ENCODE peak calls at places on chromosomes 16 and 17, in nine cellular contexts. Q is AG08395; T is activated T-cell treated with anti-CD3 and anti-CD28 coated beads for 1 hour; L is germinal center; F is non-pigmented ciliary epithelial cell; X is stimulated activated CD4-positive, alpha-beta T cell treated with anti-CD3 and anti-CD28 coated beads, Interleukin-15, amount 100 ng/mL, for 24 hours; A is CD8-positive, alpha-beta memory T cell; R is activated CD8-positive, alpha-beta memory T cell treated with anti-CD3 and anti-CD28 coated beads for 48 hours; V is activated CD4-positive, alpha-beta T cell treated with anti-CD3 and anti-CD28 coated beads for 1 hour. Z is an unnamed sample.

GRCh38 chr16:5438591-5438990 is 341.0 kb upstream of the EEF2KMT start:
- DNase-seq in R (no peak), V (no peak), F (no peak), T (no peak), L (no peak), A (no peak), Q (no peak), X (no peak), Z (no peak)

GRCh38 chr16:972316-973002 is 1.7 kb upstream of the LMF1 start:
- DNase-seq in L (no peak), R (no peak), Q (no peak), V (no peak), A (no peak), X (no peak), F (no peak), T (no peak), Z (no peak)

GRCh38 chr17:51164911-51165679 is 1.1 kb upstream of the NME2 start:
- DNase-seq in V (no peak), R (no peak), X (peak), Q (no peak), A (no peak), T (no peak), L (no peak), F (no peak), Z (no peak)

GRCh38 chr16:89586853-89587252 is 11.3 kb downstream of the CPNE7 start:
- DNase-seq in V (no peak), F (no peak), R (no peak), Q (no peak), L (no peak), X (no peak), A (no peak), T (no peak), Z (no peak)

GRCh38 chr17:7409716-7410115 is 2.1 kb downstream of the NLGN2 start:
- DNase-seq in T (no peak), X (no peak), V (no peak), L (no peak), R (no peak), A (no peak), F (no peak), Q (no peak), Z (no peak)

GRCh38 chr17:73133911-73134649 is 30.7 kb upstream of the SSTR2 start:
- DNase-seq in L (peak), Q (no peak), R (no peak), A (no peak), X (no peak), V (no peak), F (no peak), T (no peak), Z (no peak)

GRCh38 chr17:76982408-76983074 is 114.3 kb downstream of the MGAT5B start:
- DNase-seq in R (no peak), A (no peak), V (no peak), L (peak), F (no peak), T (peak), X (no peak), Q (no peak), Z (no peak)

GRCh38 chr17:8393470-8394231 is 4.0 kb downstream of the RNF222 start:
- DNase-seq in T (no peak), L (peak), Q (no peak), R (no peak), X (peak), F (no peak), V (no peak), A (peak), Z (no peak)

GRCh38 chr17:14157822-14158221 is 78.8 kb downstream of the CDRT15 start:
- DNase-seq in F (no peak), L (no peak), R (no peak), A (no peak), Q (no peak), V (no peak), X (no peak), T (no peak), Z (no peak)

GRCh38 chr17:74737299-74738050 is 419 bp downstream of the RAB37 start:
- DNase-seq in X (peak), T (peak), A (peak), V (no peak), R (no peak), F (no peak), Q (peak), L (peak), Z (peak)

GRCh38 chr16:46582313-46582712 is 38.9 kb downstream of the SHCBP1 start:
- DNase-seq in Q (no peak), T (no peak), A (no peak), L (no peak), V (no peak), X (no peak), F (no peak), R (no peak), Z (no peak)

GRCh38 chr17:72632026-72632684 is 460.3 kb downstream of the SLC39A11 start:
- DNase-seq in R (no peak), A (no peak), F (no peak), X (no peak), L (no peak), V (no peak), T (no peak), Q (no peak), Z (no peak)

GRCh38 chr17:64773386-64773835 is 111.3 kb upstream of the SMURF2 start:
- DNase-seq in L (no peak), R (no peak), V (no peak), Q (no peak), X (no peak), T (no peak), A (no peak), F (no peak), Z (no peak)

Z was measured in activated B cell treated with CpG ODN at 0.5 μM for 24 hours.